ENCODE peak calls at places on chromosomes 12 and 14, in four cellular contexts. One of them, this sample, is unnamed.

GRCh38 chr12:52081263-52081733 is 1.8 kb downstream of the SMIM41 start:
- DNase-seq in ovary: peak
- DNase-seq in left ventricle myocardium inferior: no peak
- DNase-seq in fibroblast of pulmonary artery: no peak
- DNase-seq in this sample: no peak

GRCh38 chr14:60637490-60638452 is 11.5 kb downstream of the SIX1 start:
- DNase-seq in fibroblast of pulmonary artery: no peak
- DNase-seq in left ventricle myocardium inferior: no peak
- DNase-seq in ovary: no peak
- DNase-seq in this sample: peak

GRCh38 chr12:114690267-114691135 is 6.5 kb upstream of the TBX3 start:
- DNase-seq in left ventricle myocardium inferior: no peak
- DNase-seq in fibroblast of pulmonary artery: no peak
- DNase-seq in ovary: no peak
- DNase-seq in this sample: no peak

GRCh38 chr12:95690861-95691635 is 99.5 kb downstream of the NTN4 start:
- DNase-seq in ovary: no peak
- DNase-seq in left ventricle myocardium inferior: no peak
- DNase-seq in fibroblast of pulmonary artery: no peak
- DNase-seq in this sample: no peak

GRCh38 chr12:114933428-114934160 is 249.6 kb upstream of the TBX3 start:
- DNase-seq in left ventricle myocardium inferior: no peak
- DNase-seq in ovary: no peak
- DNase-seq in fibroblast of pulmonary artery: peak
- DNase-seq in this sample: peak

GRCh38 chr14:95394981-95395737 is 75.5 kb upstream of the CLMN start:
- DNase-seq in fibroblast of pulmonary artery: no peak
- DNase-seq in ovary: no peak
- DNase-seq in left ventricle myocardium inferior: no peak
- DNase-seq in this sample: peak

GRCh38 chr14:76666746-76667145 is 94.5 kb upstream of the VASH1 start:
- DNase-seq in left ventricle myocardium inferior: no peak
- DNase-seq in fibroblast of pulmonary artery: no peak
- DNase-seq in ovary: no peak
- DNase-seq in this sample: no peak

GRCh38 chr12:80838708-80839107 is 99.0 kb downstream of the LIN7A start:
- DNase-seq in fibroblast of pulmonary artery: no peak
- DNase-seq in ovary: no peak
- DNase-seq in left ventricle myocardium inferior: no peak
- DNase-seq in this sample: no peak

GRCh38 chr12:22437031-22437806 is 102.7 kb upstream of the ST8SIA1 start:
- DNase-seq in left ventricle myocardium inferior: no peak
- DNase-seq in ovary: no peak
- DNase-seq in fibroblast of pulmonary artery: no peak
- DNase-seq in this sample: peak

GRCh38 chr12:7158866-7159600 is 28.9 kb downstream of the CLSTN3 start:
- DNase-seq in fibroblast of pulmonary artery: no peak
- DNase-seq in ovary: no peak
- DNase-seq in left ventricle myocardium inferior: no peak
- DNase-seq in this sample: no peak

GRCh38 chr14:63510538-63510937 is 32.6 kb downstream of the PPP2R5E start:
- DNase-seq in left ventricle myocardium inferior: no peak
- DNase-seq in fibroblast of pulmonary artery: no peak
- DNase-seq in ovary: no peak
- DNase-seq in this sample: peak

GRCh38 chr12:13474381-13474780 is 277.9 kb downstream of the EMP1 start:
- DNase-seq in fibroblast of pulmonary artery: no peak
- DNase-seq in left ventricle myocardium inferior: no peak
- DNase-seq in ovary: no peak
- DNase-seq in this sample: no peak

GRCh38 chr12:103729499-103729898 is 111.5 kb downstream of the NT5DC3 start:
- DNase-seq in fibroblast of pulmonary artery: no peak
- DNase-seq in ovary: no peak
- DNase-seq in left ventricle myocardium inferior: no peak
- DNase-seq in this sample: peak

GRCh38 chr12:128783129-128783574 is 40.6 kb downstream of the SLC15A4 start:
- DNase-seq in fibroblast of pulmonary artery: peak
- DNase-seq in left ventricle myocardium inferior: no peak
- DNase-seq in ovary: no peak
- DNase-seq in this sample: peak

GRCh38 chr14:82855912-82856381 is 1322.3 kb upstream of the SEL1L start:
- DNase-seq in ovary: no peak
- DNase-seq in left ventricle myocardium inferior: no peak
- DNase-seq in fibroblast of pulmonary artery: peak
- DNase-seq in this sample: peak

GRCh38 chr12:32542550-32543229 is 136.4 kb upstream of the DNM1L start:
- DNase-seq in fibroblast of pulmonary artery: no peak
- DNase-seq in left ventricle myocardium inferior: no peak
- DNase-seq in ovary: no peak
- DNase-seq in this sample: no peak

This sample was measured in iris pigment epithelial cell.